ENCODE peak calls at places on chromosomes 6 and 20, in eight cellular contexts. A is osteocyte, K is heart left ventricle, G is fibroblast of mammary gland, V is fibroblast of the aortic adventitia, O is NB4, R is spleen, N is OCI-LY7. M is an unnamed sample.

GRCh38 chr6:151089916-151090443 is 149.8 kb upstream of the AKAP12 start:
- DNase-seq in A (no peak), K (no peak), G (no peak), V (no peak), O (no peak), R (no peak), N (no peak), M (no peak)

GRCh38 chr20:56985286-56985685 is 281.2 kb downstream of the BMP7 start:
- DNase-seq in A (no peak), K (no peak), G (peak), V (no peak), O (no peak), R (no peak), N (no peak), M (no peak)

GRCh38 chr20:11895832-11896484 is 21.7 kb upstream of the BTBD3 start:
- DNase-seq in A (no peak), K (no peak), G (peak), V (no peak), O (no peak), R (no peak), N (no peak), M (no peak)

GRCh38 chr6:167683028-167683862 is 143.5 kb upstream of the AFDN start:
- DNase-seq in A (no peak), K (no peak), G (peak), V (no peak), O (no peak), R (no peak), N (no peak), M (no peak)

GRCh38 chr6:53984163-53984562 is 127.1 kb upstream of the MLIP start:
- DNase-seq in A (no peak), K (no peak), G (peak), V (peak), O (peak), R (no peak), N (no peak), M (no peak)

GRCh38 chr20:14441201-14441600 is 103.8 kb upstream of the FLRT3 start:
- DNase-seq in A (no peak), K (no peak), G (peak), V (peak), O (peak), R (no peak), N (no peak), M (no peak)

GRCh38 chr6:44494011-44494501 is 106.5 kb downstream of the CDC5L start:
- DNase-seq in A (no peak), K (no peak), G (peak), V (peak), O (peak), R (no peak), N (no peak), M (no peak)

GRCh38 chr20:33522256-33522820 is 32.4 kb downstream of the CBFA2T2 start:
- DNase-seq in A (no peak), K (no peak), G (peak), V (no peak), O (no peak), R (no peak), N (no peak), M (no peak)

GRCh38 chr20:17618673-17619013 is 48.8 kb downstream of the DSTN start:
- DNase-seq in A (no peak), K (no peak), G (no peak), V (no peak), O (no peak), R (no peak), N (no peak), M (no peak)

GRCh38 chr20:1462001-1462400 is 4.6 kb downstream of the NSFL1C start:
- DNase-seq in A (peak), K (no peak), G (no peak), V (no peak), O (no peak), R (no peak), N (no peak), M (no peak)

GRCh38 chr6:6918216-6918983 is 189.4 kb upstream of the RREB1 start:
- DNase-seq in A (no peak), K (no peak), G (peak), V (peak), O (peak), R (no peak), N (no peak), M (peak)

GRCh38 chr20:15359056-15359455 is 1021.6 kb upstream of the FLRT3 start:
- DNase-seq in A (no peak), K (no peak), G (peak), V (no peak), O (no peak), R (no peak), N (no peak), M (no peak)

GRCh38 chr6:11586574-11586973 is 49.0 kb downstream of the TMEM170B start:
- DNase-seq in A (no peak), K (no peak), G (peak), V (peak), O (no peak), R (no peak), N (no peak), M (no peak)

GRCh38 chr6:121951918-121952379 is 447.5 kb upstream of the HSF2 start:
- DNase-seq in A (no peak), K (no peak), G (peak), V (peak), O (no peak), R (peak), N (no peak), M (no peak)

GRCh38 chr6:11143394-11144371 is 32.2 kb upstream of the ERVFRD-1 start:
- DNase-seq in A (no peak), K (peak), G (peak), V (peak), O (peak), R (peak), N (no peak), M (no peak)

GRCh38 chr6:105072799-105073199 is 107.0 kb downstream of the POPDC3 start:
- DNase-seq in A (no peak), K (no peak), G (peak), V (peak), O (peak), R (no peak), N (no peak), M (no peak)

GRCh38 chr6:5125152-5126006 is 40.2 kb downstream of the PPP1R3G start:
- DNase-seq in A (no peak), K (no peak), G (peak), V (peak), O (no peak), R (no peak), N (no peak), M (no peak)

GRCh38 chr6:41092421-41093140 is 19.8 kb downstream of the NFYA start:
- DNase-seq in A (no peak), K (no peak), G (peak), V (peak), O (peak), R (no peak), N (peak), M (peak)

GRCh38 chr6:85726206-85726605 is 83.5 kb upstream of the SYNCRIP start:
- DNase-seq in A (no peak), K (no peak), G (peak), V (no peak), O (peak), R (no peak), N (peak), M (no peak)

GRCh38 chr6:170177383-170178265 is 113.3 kb downstream of the DLL1 start:
- DNase-seq in A (peak), K (no peak), G (no peak), V (no peak), O (peak), R (peak), N (no peak), M (no peak)

GRCh38 chr20:23156170-23156841 is 70.2 kb upstream of the CD93 start:
- DNase-seq in A (peak), K (no peak), G (peak), V (peak), O (peak), R (peak), N (no peak), M (no peak)

GRCh38 chr6:4760773-4761172 is 15.4 kb upstream of the CDYL start:
- DNase-seq in A (no peak), K (no peak), G (no peak), V (peak), O (no peak), R (no peak), N (no peak), M (no peak)

GRCh38 chr6:155418017-155418749 is 37.5 kb downstream of the NOX3 start:
- DNase-seq in A (no peak), K (no peak), G (peak), V (peak), O (peak), R (no peak), N (peak), M (peak)

DNA sequence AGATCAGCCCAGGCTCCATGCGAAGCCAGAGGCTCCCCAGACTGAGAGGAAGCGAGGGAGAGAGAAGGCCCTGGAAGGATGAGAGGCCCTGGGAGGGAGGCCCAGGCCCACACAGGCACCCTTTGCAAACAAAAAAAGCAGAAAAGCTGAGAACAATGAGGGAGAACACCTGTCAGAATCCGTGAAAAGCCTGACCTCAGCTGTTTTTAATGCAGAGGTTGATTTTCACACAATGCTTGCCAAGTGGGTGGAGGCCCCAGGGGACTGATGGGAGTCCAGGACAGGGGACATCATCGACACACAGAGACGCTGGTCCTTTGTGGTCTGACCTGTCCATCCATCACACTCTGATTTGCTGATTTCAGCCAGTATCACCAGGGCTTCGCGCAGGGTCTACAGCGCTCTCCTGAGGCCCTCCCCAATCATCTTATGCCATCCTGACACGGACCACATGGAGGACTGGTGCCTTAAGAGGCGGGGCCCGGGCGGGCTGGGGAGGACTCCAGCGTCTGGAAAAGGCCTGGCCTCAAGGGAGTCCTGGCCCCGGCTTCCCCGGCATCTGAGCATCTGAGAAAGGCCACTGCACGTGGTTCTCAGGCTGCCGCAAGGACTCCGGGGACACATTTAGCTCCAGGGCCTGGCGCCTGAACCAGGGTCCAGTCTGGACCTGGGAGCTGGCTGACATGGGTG is 21.5 kb downstream of the BHLHE23 start:
- DNase-seq in A (no peak), K (no peak), G (no peak), V (no peak), O (no peak), R (no peak), N (no peak), M (no peak)
- TF ChIP-seq CTCF in A (no peak), K (no peak), G (no peak), V (no peak), O (no peak), R (no peak), N (no peak), M (no peak)

GRCh38 chr6:96015321-96015790 is 418 bp upstream of the FUT9 start:
- DNase-seq in A (no peak), K (no peak), G (no peak), V (no peak), O (no peak), R (peak), N (no peak), M (no peak)
- TF ChIP-seq CTCF in A (no peak), K (no peak), G (no peak), V (no peak), O (no peak), R (no peak), N (no peak), M (no peak)

DNA sequence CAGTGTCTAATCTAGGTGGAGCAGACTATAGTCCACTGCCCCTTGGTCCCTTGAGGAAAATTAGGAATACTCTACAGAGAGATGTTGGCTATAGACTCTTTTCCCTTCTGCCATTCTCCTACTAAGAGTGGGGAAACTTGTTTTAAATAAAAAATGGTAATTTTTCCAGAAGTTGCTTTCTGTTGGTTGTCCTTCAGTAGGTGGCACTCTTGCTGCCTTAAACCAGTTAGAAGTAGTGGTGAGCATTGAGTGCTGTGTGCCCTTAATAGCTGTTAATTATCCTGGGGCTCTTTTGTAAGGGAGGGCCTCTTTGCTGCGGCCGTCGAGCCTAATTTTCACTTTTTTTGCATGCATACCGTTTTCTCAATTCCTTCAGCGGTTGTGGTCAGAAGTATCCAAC is 2.8 kb downstream of the CMTR1 start:
- DNase-seq in A (no peak), K (no peak), G (peak), V (no peak), O (peak), R (no peak), N (peak), M (no peak)
- TF ChIP-seq CTCF in A (no peak), K (no peak), G (peak), V (no peak), O (no peak), R (no peak), N (peak), M (peak)

GRCh38 chr20:53580376-53581111 is 13.1 kb downstream of the ZNF217 start:
- DNase-seq in A (peak), K (no peak), G (no peak), V (peak), O (no peak), R (no peak), N (no peak), M (no peak)
- TF ChIP-seq CTCF in A (peak), K (peak), G (peak), V (peak), O (no peak), R (no peak), N (peak), M (no peak)

GRCh38 chr6:158996863-158997262 is 3.1 kb downstream of the RSPH3 start:
- DNase-seq in A (no peak), K (no peak), G (peak), V (no peak), O (peak), R (no peak), N (no peak), M (no peak)

GRCh38 chr6:159002432-159003160 is 2.6 kb upstream of the RSPH3 start:
- DNase-seq in A (no peak), K (no peak), G (peak), V (no peak), O (no peak), R (no peak), N (no peak), M (no peak)

GRCh38 chr6:158999154-158999668 is 791 bp downstream of the RSPH3 start:
- DNase-seq in A (peak), K (no peak), G (no peak), V (peak), O (peak), R (no peak), N (no peak), M (no peak)

GRCh38 chr6:159004592-159004991 is 4.6 kb upstream of the RSPH3 start:
- DNase-seq in A (no peak), K (no peak), G (no peak), V (no peak), O (no peak), R (no peak), N (no peak), M (no peak)

DNA sequence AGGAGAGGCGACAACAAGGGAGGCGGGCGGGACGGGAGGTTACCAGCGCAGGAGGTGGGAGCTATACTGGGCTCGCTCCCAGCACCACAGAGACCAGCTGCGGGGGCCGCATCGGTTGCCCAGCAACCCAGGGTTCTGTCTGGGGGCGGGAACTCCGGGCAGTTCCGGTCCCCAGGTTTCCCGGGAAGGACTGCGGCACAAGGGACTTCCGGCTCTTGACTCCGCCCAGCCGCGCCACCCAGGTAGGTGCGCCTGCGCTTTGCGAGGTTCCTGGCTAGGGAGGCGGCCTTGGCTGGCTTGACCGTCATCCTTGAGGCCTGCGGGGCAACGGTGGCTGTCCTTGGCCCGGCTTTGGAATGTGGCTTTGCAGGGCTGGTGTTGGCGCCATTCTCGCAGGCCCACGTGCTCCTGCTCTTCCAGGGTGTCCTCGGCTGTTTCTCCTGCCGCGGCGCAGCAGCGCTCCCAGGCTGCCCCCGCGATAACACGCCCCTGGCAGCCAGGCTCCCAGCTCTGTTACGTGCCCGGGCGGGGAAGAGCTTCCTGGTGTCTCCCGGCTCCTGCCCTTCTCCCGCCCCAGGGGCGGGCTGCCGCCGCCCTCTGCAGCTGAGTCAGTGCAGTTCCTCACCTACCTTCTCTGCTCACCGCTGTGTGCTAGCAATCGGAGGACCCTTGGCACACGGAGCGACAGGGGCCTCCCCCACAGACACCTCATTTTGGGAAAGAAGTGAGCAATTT is at the start of gene RSPH3:
- DNase-seq in A (peak), K (peak), G (peak), V (peak), O (peak), R (peak), N (peak), M (peak)
- TF ChIP-seq CTCF in A (peak), K (no peak), G (no peak), V (peak), O (no peak), R (no peak), N (peak), M (peak)

GRCh38 chr20:34875657-34876160 is 703 bp upstream of the ACSS2 start:
- DNase-seq in A (no peak), K (no peak), G (no peak), V (no peak), O (no peak), R (no peak), N (peak), M (no peak)
- TF ChIP-seq CTCF in A (peak), K (peak), G (peak), V (peak), O (peak), R (no peak), N (peak), M (no peak)

GRCh38 chr6:3456794-3457709 is at the start of gene SLC22A23:
- DNase-seq in A (peak), K (peak), G (no peak), V (no peak), O (peak), R (peak), N (peak), M (peak)
- TF ChIP-seq CTCF in A (peak), K (peak), G (no peak), V (peak), O (peak), R (peak), N (peak), M (peak)

GRCh38 chr6:108164537-108164814 is 1.3 kb upstream of the NR2E1 start:
- DNase-seq in A (no peak), K (no peak), G (no peak), V (no peak), O (no peak), R (no peak), N (no peak), M (no peak)

GRCh38 chr6:108163644-108164536 is 1.9 kb upstream of the NR2E1 start:
- DNase-seq in A (no peak), K (no peak), G (no peak), V (no peak), O (peak), R (no peak), N (no peak), M (no peak)

GRCh38 chr6:108161724-108162282 is 4.0 kb upstream of the NR2E1 start:
- DNase-seq in A (no peak), K (no peak), G (no peak), V (no peak), O (no peak), R (no peak), N (no peak), M (no peak)

GRCh38 chr6:108164815-108165706 is 761 bp upstream of the NR2E1 start:
- DNase-seq in A (no peak), K (no peak), G (no peak), V (no peak), O (no peak), R (no peak), N (no peak), M (peak)

GRCh38 chr6:108163267-108163643 is 2.6 kb upstream of the NR2E1 start:
- DNase-seq in A (no peak), K (no peak), G (no peak), V (no peak), O (peak), R (no peak), N (peak), M (no peak)
- TF ChIP-seq CTCF in A (no peak), K (no peak), G (peak), V (no peak), O (no peak), R (no peak), N (no peak), M (no peak)

DNA sequence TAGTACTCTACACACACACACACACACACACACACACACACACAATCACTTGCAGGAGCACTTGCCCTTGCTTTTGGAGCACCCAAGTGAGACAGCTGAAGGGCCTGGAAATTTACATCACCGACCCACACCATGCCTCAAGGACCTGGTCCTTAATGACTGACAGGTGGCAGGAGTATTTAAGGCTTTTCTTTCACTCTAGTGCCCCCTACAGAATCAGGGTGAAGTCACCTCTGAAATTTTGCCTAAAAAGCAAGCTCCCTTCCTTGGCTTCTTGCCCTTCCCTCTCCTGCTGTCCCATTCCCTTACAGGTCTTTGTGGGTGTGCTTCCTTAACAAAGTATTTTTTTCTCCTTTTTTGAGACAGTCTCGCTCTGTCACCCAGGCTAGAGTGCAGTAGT is 353.5 kb upstream of the IRAK1BP1 start:
- DNase-seq in A (no peak), K (no peak), G (no peak), V (no peak), O (peak), R (no peak), N (peak), M (peak)
- TF ChIP-seq CTCF in A (no peak), K (no peak), G (peak), V (no peak), O (peak), R (no peak), N (peak), M (no peak)

M was measured in GM10248.